ENCODE peak calls at places on chromosomes 11 and 22, in six cellular contexts. K is right atrium auricular region; T is CD8-positive, alpha-beta T cell; W is lower leg skin; S is fibroblast of mammary gland; J is bronchial epithelial cell. L is an unnamed sample.

GRCh38 chr22:36384766-36385400 is 2.9 kb downstream of the MYH9 start:
- DNase-seq in W (no peak), K (no peak), J (no peak), T (peak; percentile 62), S (no peak), L (no peak)

GRCh38 chr11:94546886-94547285 is 3.2 kb downstream of the FUT4 start:
- DNase-seq in W (no peak), T (no peak), S (no peak), K (no peak), J (peak; percentile 85), L (peak; percentile 63)

GRCh38 chr11:92153542-92153941 is 71.1 kb upstream of the FAT3 start:
- DNase-seq in S (no peak), J (no peak), T (no peak), W (no peak), K (no peak), L (no peak)

GRCh38 chr22:39343259-39344045 is 6.3 kb upstream of the SYNGR1 start:
- DNase-seq in S (peak; percentile 45), T (peak; percentile 60), J (peak; percentile 48), W (no peak), K (no peak), L (peak; percentile 68)

GRCh38 chr22:46582281-46582811 is 37.8 kb upstream of the GRAMD4 start:
- DNase-seq in J (no peak), K (no peak), W (no peak), S (no peak), T (no peak), L (no peak)

GRCh38 chr11:30522825-30523224 is 63.3 kb downstream of the MPPED2 start:
- DNase-seq in T (no peak), S (no peak), W (no peak), J (no peak), K (no peak), L (no peak)

GRCh38 chr11:74157169-74157568 is 13.6 kb downstream of the C2CD3 start:
- DNase-seq in J (peak; percentile 86), K (no peak), S (peak; percentile 49), W (no peak), T (no peak), L (peak; percentile 73)

GRCh38 chr11:119863811-119864601 is 135.0 kb upstream of the NECTIN1 start:
- DNase-seq in S (no peak), K (no peak), W (no peak), J (no peak), T (no peak), L (no peak)

GRCh38 chr22:34851918-34852662 is 213.9 kb upstream of the ISX start:
- DNase-seq in T (no peak), W (peak; percentile 2), S (no peak), K (no peak), J (no peak), L (no peak)

GRCh38 chr22:44909241-44909640 is 100.6 kb downstream of the PHF21B start:
- DNase-seq in J (no peak), S (no peak), K (no peak), W (peak; percentile 54), T (no peak), L (no peak)

GRCh38 chr11:35524780-35525179 is 636 bp downstream of the PAMR1 start:
- DNase-seq in J (peak; percentile 55), W (no peak), T (no peak), K (no peak), S (peak; percentile 64), L (peak; percentile 41)

GRCh38 chr11:27563201-27563600 is 56.6 kb upstream of the LIN7C start:
- DNase-seq in J (peak; percentile 55), T (no peak), S (peak; percentile 21), W (no peak), K (no peak), L (peak; percentile 11)

GRCh38 chr11:117843666-117844484 is 19.3 kb upstream of the FXYD2 start:
- DNase-seq in K (peak; percentile 83), W (peak; percentile 97), S (peak; percentile 70), T (peak; percentile 90), J (peak; percentile 57), L (peak; percentile 73)

GRCh38 chr11:112241486-112241885 is 15.3 kb downstream of the PTS start:
- DNase-seq in J (no peak), T (no peak), K (no peak), W (no peak), S (peak; percentile 63), L (no peak)

GRCh38 chr11:73394416-73395296 is 18.5 kb downstream of the RELT start:
- DNase-seq in J (no peak), T (no peak), W (peak; percentile 80), S (no peak), K (no peak), L (no peak)

GRCh38 chr11:77174559-77174958 is 46.5 kb downstream of the MYO7A start:
- DNase-seq in S (no peak), T (no peak), W (no peak), K (no peak), J (no peak), L (no peak)

GRCh38 chr22:40509401-40510134 is 127.0 kb downstream of the MRTFA start:
- DNase-seq in J (peak; percentile 79), W (peak; percentile 60), S (peak; percentile 98), T (no peak), K (no peak), L (peak; percentile 83)

GRCh38 chr11:61120099-61120864 is 18.0 kb downstream of the CD5 start:
- DNase-seq in W (no peak), S (no peak), K (no peak), J (no peak), T (no peak), L (no peak)

GRCh38 chr11:112477929-112478317 is 217.3 kb upstream of the PLET1 start:
- DNase-seq in S (no peak), J (peak; percentile 99), T (no peak), K (no peak), W (no peak), L (peak; percentile 96)

GRCh38 chr22:42841444-42841843 is 15.6 kb downstream of the ARFGAP3 start:
- DNase-seq in W (no peak), J (no peak), T (no peak), S (peak; percentile 33), K (no peak), L (peak; percentile 23)

GRCh38 chr11:87560352-87560751 is 522.6 kb downstream of the TMEM135 start:
- DNase-seq in T (no peak), J (no peak), S (no peak), W (no peak), K (no peak), L (no peak)

GRCh38 chr11:45405916-45406670 is 120.0 kb upstream of the SYT13 start:
- DNase-seq in W (peak; percentile 36), K (no peak), S (peak; percentile 49), J (peak; percentile 16), T (no peak), L (no peak)
- TF ChIP-seq CTCF in W (no peak), K (peak; percentile 59), S (peak; percentile 64), J (peak; percentile 15), T (no peak), L (no peak)

DNA sequence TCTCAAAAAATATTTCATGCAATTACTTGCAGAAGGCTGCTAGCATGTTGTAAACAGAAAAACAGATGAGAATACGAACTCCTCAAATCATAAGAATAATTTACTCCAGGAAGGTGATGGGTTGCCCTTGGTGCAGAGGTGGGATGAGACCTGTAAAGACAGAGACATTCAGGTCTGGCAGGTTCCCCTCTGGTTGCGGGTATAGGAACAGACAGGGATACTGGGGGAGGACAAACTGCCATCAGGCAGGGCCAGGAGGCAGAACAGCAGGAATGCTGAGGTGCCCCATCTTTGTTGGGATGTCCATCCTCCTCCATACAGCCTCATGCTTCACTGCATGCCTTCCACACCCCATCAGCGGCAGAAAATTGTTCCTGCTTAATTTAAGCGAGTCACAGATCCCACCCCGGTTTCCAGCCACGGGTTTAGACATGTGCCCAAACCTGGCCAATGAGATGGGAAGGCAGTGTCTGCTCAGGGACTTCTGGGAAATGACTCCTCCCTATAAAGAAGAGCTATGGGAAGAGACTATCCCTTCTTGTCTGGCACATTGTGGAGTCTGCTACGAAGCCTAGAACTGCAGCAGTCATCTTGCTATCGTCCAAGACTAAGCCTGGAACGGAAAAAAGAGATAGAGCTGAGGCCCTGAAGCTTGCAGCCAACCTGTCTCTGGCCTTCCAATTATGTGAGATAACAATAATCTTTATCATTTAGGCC is 23.1 kb upstream of the IRAG1 start:
- DNase-seq in S (no peak), K (no peak), J (no peak), T (no peak), W (no peak), L (no peak)
- H3K4me3 ChIP-seq in S (no peak overlapping the region), K (no peak overlapping the region), J (no peak overlapping the region), T (no peak overlapping the region), W (no peak overlapping the region), L (no peak overlapping the region)

DNA sequence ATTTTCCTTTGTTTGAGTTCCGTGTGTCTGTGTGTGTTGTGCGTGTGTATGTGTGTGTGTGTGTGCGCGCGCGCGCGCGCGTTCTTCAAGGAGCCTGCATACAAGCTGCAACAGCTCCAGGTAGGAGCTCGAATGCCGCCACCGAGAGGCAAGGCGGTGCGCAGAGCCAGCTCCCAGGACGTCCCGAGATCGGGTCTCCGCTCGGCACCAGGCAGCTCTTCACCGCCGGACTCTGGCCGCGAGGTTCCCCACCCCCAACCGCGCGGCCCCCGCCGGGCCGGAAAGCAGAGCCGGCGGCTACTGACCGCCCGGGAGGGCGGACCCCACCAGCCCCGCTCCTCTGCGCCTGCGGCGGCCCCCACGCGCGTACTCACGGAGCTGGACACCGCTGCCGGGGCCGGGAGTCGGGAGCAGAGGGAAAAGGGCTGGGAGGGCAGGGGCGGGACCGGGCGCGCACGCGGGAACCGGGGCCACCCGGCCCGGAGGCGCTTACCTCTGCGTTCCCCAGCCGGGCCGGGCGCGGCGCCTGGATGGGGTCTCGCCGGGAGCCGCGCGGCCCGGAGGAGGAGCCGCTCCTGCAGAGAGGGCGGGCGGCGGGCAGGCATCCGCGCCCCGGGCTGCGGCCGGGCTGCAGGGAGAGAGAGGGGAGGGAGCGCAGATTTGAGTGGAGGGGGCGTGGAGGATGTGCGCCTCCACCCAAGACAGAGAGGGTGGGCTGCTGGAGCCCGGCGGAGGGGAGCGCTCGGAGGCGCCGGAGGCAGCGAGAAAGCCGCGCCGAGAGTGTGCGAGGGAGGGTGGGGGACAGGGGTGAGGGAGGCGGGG is 40.3 kb upstream of the AKIP1 start:
- DNase-seq in W (peak; percentile 88), K (no peak), J (peak; percentile 64), T (no peak), S (peak; percentile 66), L (peak; percentile 85)
- TF ChIP-seq CTCF in W (no peak), K (no peak), J (peak; percentile 20), T (no peak), S (no peak), L (peak; percentile 10)

GRCh38 chr11:48122246-48122645 is 94.4 kb upstream of the OR4B1 start:
- DNase-seq in S (no peak), T (no peak), W (no peak), J (no peak), K (peak; percentile 36), L (no peak)

GRCh38 chr11:48123249-48123875 is 93.2 kb upstream of the OR4B1 start:
- DNase-seq in S (no peak), J (no peak), T (no peak), K (no peak), W (peak; percentile 59), L (no peak)

GRCh38 chr11:48123934-48124755 is 92.5 kb upstream of the OR4B1 start:
- DNase-seq in S (no peak), J (no peak), W (no peak), K (no peak), T (no peak), L (no peak)

GRCh38 chr11:48124880-48125279 is 91.7 kb upstream of the OR4B1 start:
- DNase-seq in W (peak; percentile 79), T (no peak), S (no peak), K (no peak), J (no peak), L (no peak)

GRCh38 chr11:48122656-48123055 is 94.0 kb upstream of the OR4B1 start:
- DNase-seq in S (no peak), J (no peak), W (peak; percentile 15), T (no peak), K (no peak), L (no peak)
- H3K4me3 ChIP-seq in S (no peak overlapping the region), J (no peak overlapping the region), W (no peak overlapping the region), T (no peak overlapping the region), K (no peak overlapping the region), L (no peak overlapping the region)